ENCODE peak calls at places on chromosomes 5 and 9, in nine cellular contexts. One of them, this sample, is unnamed.

GRCh38 chr9:33130501-33130900 is 36.6 kb downstream of the B4GALT1 start:
- DNase-seq in bronchial epithelial cell: peak
- DNase-seq in activated gamma-delta T cell treated with anti-CD3 and anti-CD28 coated beads, Interleukin-2, amount 50 U/mL, for 16 hours: no peak
- DNase-seq in GM13976: peak
- DNase-seq in fibroblast of lung: peak
- DNase-seq in hypothalamus: no peak
- DNase-seq in progenitor cell of endocrine pancreas: no peak
- DNase-seq in ELF-1: no peak
- DNase-seq in AG09309: no peak
- DNase-seq in this sample: no peak

GRCh38 chr5:126808619-126809018 is 31.7 kb downstream of the LMNB1 start:
- DNase-seq in bronchial epithelial cell: peak
- DNase-seq in activated gamma-delta T cell treated with anti-CD3 and anti-CD28 coated beads, Interleukin-2, amount 50 U/mL, for 16 hours: no peak
- DNase-seq in GM13976: peak
- DNase-seq in fibroblast of lung: peak
- DNase-seq in hypothalamus: no peak
- DNase-seq in progenitor cell of endocrine pancreas: no peak
- DNase-seq in ELF-1: peak
- DNase-seq in AG09309: peak
- DNase-seq in this sample: no peak

GRCh38 chr9:68653141-68653595 is 51.9 kb upstream of the PIP5K1B start:
- DNase-seq in bronchial epithelial cell: no peak
- DNase-seq in activated gamma-delta T cell treated with anti-CD3 and anti-CD28 coated beads, Interleukin-2, amount 50 U/mL, for 16 hours: no peak
- DNase-seq in GM13976: peak
- DNase-seq in fibroblast of lung: no peak
- DNase-seq in hypothalamus: no peak
- DNase-seq in progenitor cell of endocrine pancreas: no peak
- DNase-seq in ELF-1: no peak
- DNase-seq in AG09309: no peak
- DNase-seq in this sample: no peak

GRCh38 chr5:481347-481746 is 38.4 kb downstream of the EXOC3 start:
- DNase-seq in bronchial epithelial cell: no peak
- DNase-seq in activated gamma-delta T cell treated with anti-CD3 and anti-CD28 coated beads, Interleukin-2, amount 50 U/mL, for 16 hours: no peak
- DNase-seq in GM13976: no peak
- DNase-seq in fibroblast of lung: no peak
- DNase-seq in hypothalamus: no peak
- DNase-seq in progenitor cell of endocrine pancreas: no peak
- DNase-seq in ELF-1: no peak
- DNase-seq in AG09309: no peak
- DNase-seq in this sample: no peak

GRCh38 chr5:14213813-14214585 is 70.9 kb downstream of the TRIO start:
- DNase-seq in bronchial epithelial cell: no peak
- DNase-seq in activated gamma-delta T cell treated with anti-CD3 and anti-CD28 coated beads, Interleukin-2, amount 50 U/mL, for 16 hours: no peak
- DNase-seq in GM13976: no peak
- DNase-seq in fibroblast of lung: no peak
- DNase-seq in hypothalamus: no peak
- DNase-seq in progenitor cell of endocrine pancreas: no peak
- DNase-seq in ELF-1: no peak
- DNase-seq in AG09309: no peak
- DNase-seq in this sample: no peak

GRCh38 chr5:67248703-67249589 is 52.3 kb upstream of the CD180 start:
- DNase-seq in bronchial epithelial cell: peak
- DNase-seq in activated gamma-delta T cell treated with anti-CD3 and anti-CD28 coated beads, Interleukin-2, amount 50 U/mL, for 16 hours: no peak
- DNase-seq in GM13976: no peak
- DNase-seq in fibroblast of lung: peak
- DNase-seq in hypothalamus: no peak
- DNase-seq in progenitor cell of endocrine pancreas: no peak
- DNase-seq in ELF-1: no peak
- DNase-seq in AG09309: peak
- DNase-seq in this sample: no peak

GRCh38 chr9:37381094-37381741 is 41.3 kb upstream of the GRHPR start:
- DNase-seq in bronchial epithelial cell: no peak
- DNase-seq in activated gamma-delta T cell treated with anti-CD3 and anti-CD28 coated beads, Interleukin-2, amount 50 U/mL, for 16 hours: no peak
- DNase-seq in GM13976: no peak
- DNase-seq in fibroblast of lung: no peak
- DNase-seq in hypothalamus: no peak
- DNase-seq in progenitor cell of endocrine pancreas: no peak
- DNase-seq in ELF-1: no peak
- DNase-seq in AG09309: no peak
- DNase-seq in this sample: no peak

GRCh38 chr5:65790371-65791163 is 68.6 kb downstream of the NLN start:
- DNase-seq in bronchial epithelial cell: no peak
- DNase-seq in activated gamma-delta T cell treated with anti-CD3 and anti-CD28 coated beads, Interleukin-2, amount 50 U/mL, for 16 hours: no peak
- DNase-seq in GM13976: no peak
- DNase-seq in fibroblast of lung: no peak
- DNase-seq in hypothalamus: no peak
- DNase-seq in progenitor cell of endocrine pancreas: no peak
- DNase-seq in ELF-1: no peak
- DNase-seq in AG09309: no peak
- DNase-seq in this sample: no peak

GRCh38 chr5:45038366-45038987 is 229.7 kb downstream of the MRPS30 start:
- DNase-seq in bronchial epithelial cell: peak
- DNase-seq in activated gamma-delta T cell treated with anti-CD3 and anti-CD28 coated beads, Interleukin-2, amount 50 U/mL, for 16 hours: no peak
- DNase-seq in GM13976: peak
- DNase-seq in fibroblast of lung: peak
- DNase-seq in hypothalamus: no peak
- DNase-seq in progenitor cell of endocrine pancreas: no peak
- DNase-seq in ELF-1: peak
- DNase-seq in AG09309: no peak
- DNase-seq in this sample: no peak

GRCh38 chr5:117093653-117094052 is 519.0 kb upstream of the SEMA6A start:
- DNase-seq in bronchial epithelial cell: no peak
- DNase-seq in activated gamma-delta T cell treated with anti-CD3 and anti-CD28 coated beads, Interleukin-2, amount 50 U/mL, for 16 hours: no peak
- DNase-seq in GM13976: no peak
- DNase-seq in fibroblast of lung: no peak
- DNase-seq in hypothalamus: no peak
- DNase-seq in progenitor cell of endocrine pancreas: no peak
- DNase-seq in ELF-1: no peak
- DNase-seq in AG09309: no peak
- DNase-seq in this sample: no peak

GRCh38 chr5:137825165-137825564 is 42.5 kb upstream of the MYOT start:
- DNase-seq in bronchial epithelial cell: peak
- DNase-seq in activated gamma-delta T cell treated with anti-CD3 and anti-CD28 coated beads, Interleukin-2, amount 50 U/mL, for 16 hours: no peak
- DNase-seq in GM13976: no peak
- DNase-seq in fibroblast of lung: peak
- DNase-seq in hypothalamus: no peak
- DNase-seq in progenitor cell of endocrine pancreas: no peak
- DNase-seq in ELF-1: no peak
- DNase-seq in AG09309: no peak
- DNase-seq in this sample: no peak

GRCh38 chr5:39618391-39618790 is 193.6 kb upstream of the DAB2 start:
- DNase-seq in bronchial epithelial cell: no peak
- DNase-seq in activated gamma-delta T cell treated with anti-CD3 and anti-CD28 coated beads, Interleukin-2, amount 50 U/mL, for 16 hours: no peak
- DNase-seq in GM13976: no peak
- DNase-seq in fibroblast of lung: no peak
- DNase-seq in hypothalamus: no peak
- DNase-seq in progenitor cell of endocrine pancreas: no peak
- DNase-seq in ELF-1: no peak
- DNase-seq in AG09309: no peak
- DNase-seq in this sample: no peak

GRCh38 chr5:96743065-96743768 is 64.5 kb downstream of the ERAP1 start:
- DNase-seq in bronchial epithelial cell: peak
- DNase-seq in activated gamma-delta T cell treated with anti-CD3 and anti-CD28 coated beads, Interleukin-2, amount 50 U/mL, for 16 hours: no peak
- DNase-seq in GM13976: no peak
- DNase-seq in fibroblast of lung: peak
- DNase-seq in hypothalamus: no peak
- DNase-seq in progenitor cell of endocrine pancreas: no peak
- DNase-seq in ELF-1: no peak
- DNase-seq in AG09309: no peak
- DNase-seq in this sample: no peak

GRCh38 chr5:150286820-150287219 is 2.8 kb downstream of the CAMK2A start:
- DNase-seq in bronchial epithelial cell: no peak
- DNase-seq in activated gamma-delta T cell treated with anti-CD3 and anti-CD28 coated beads, Interleukin-2, amount 50 U/mL, for 16 hours: no peak
- DNase-seq in GM13976: no peak
- DNase-seq in fibroblast of lung: no peak
- DNase-seq in hypothalamus: no peak
- DNase-seq in progenitor cell of endocrine pancreas: no peak
- DNase-seq in ELF-1: peak
- DNase-seq in AG09309: no peak
- DNase-seq in this sample: peak

GRCh38 chr9:134971196-134971595 is 53.5 kb upstream of the FCN1 start:
- DNase-seq in bronchial epithelial cell: no peak
- DNase-seq in activated gamma-delta T cell treated with anti-CD3 and anti-CD28 coated beads, Interleukin-2, amount 50 U/mL, for 16 hours: no peak
- DNase-seq in GM13976: no peak
- DNase-seq in fibroblast of lung: no peak
- DNase-seq in hypothalamus: no peak
- DNase-seq in progenitor cell of endocrine pancreas: no peak
- DNase-seq in ELF-1: no peak
- DNase-seq in AG09309: no peak
- DNase-seq in this sample: no peak

GRCh38 chr9:96587295-96587694 is 32.3 kb downstream of the CDC14B start:
- DNase-seq in bronchial epithelial cell: no peak
- DNase-seq in activated gamma-delta T cell treated with anti-CD3 and anti-CD28 coated beads, Interleukin-2, amount 50 U/mL, for 16 hours: no peak
- DNase-seq in GM13976: no peak
- DNase-seq in fibroblast of lung: no peak
- DNase-seq in hypothalamus: no peak
- DNase-seq in progenitor cell of endocrine pancreas: no peak
- DNase-seq in ELF-1: peak
- DNase-seq in AG09309: no peak
- DNase-seq in this sample: no peak

GRCh38 chr5:154945695-154946301 is 4.9 kb downstream of the MRPL22 start:
- DNase-seq in bronchial epithelial cell: peak
- DNase-seq in activated gamma-delta T cell treated with anti-CD3 and anti-CD28 coated beads, Interleukin-2, amount 50 U/mL, for 16 hours: no peak
- DNase-seq in GM13976: no peak
- DNase-seq in fibroblast of lung: peak
- DNase-seq in hypothalamus: no peak
- DNase-seq in progenitor cell of endocrine pancreas: no peak
- DNase-seq in ELF-1: no peak
- DNase-seq in AG09309: no peak
- DNase-seq in this sample: no peak

GRCh38 chr5:160312139-160312959 is at the start of gene CCNJL:
- DNase-seq in bronchial epithelial cell: peak
- DNase-seq in activated gamma-delta T cell treated with anti-CD3 and anti-CD28 coated beads, Interleukin-2, amount 50 U/mL, for 16 hours: no peak
- DNase-seq in GM13976: peak
- DNase-seq in fibroblast of lung: peak
- DNase-seq in hypothalamus: peak
- DNase-seq in progenitor cell of endocrine pancreas: peak
- DNase-seq in ELF-1: peak
- DNase-seq in AG09309: no peak
- DNase-seq in this sample: peak

GRCh38 chr5:126056851-126057622 is 366.2 kb upstream of the GRAMD2B start:
- DNase-seq in bronchial epithelial cell: no peak
- DNase-seq in activated gamma-delta T cell treated with anti-CD3 and anti-CD28 coated beads, Interleukin-2, amount 50 U/mL, for 16 hours: no peak
- DNase-seq in GM13976: no peak
- DNase-seq in fibroblast of lung: no peak
- DNase-seq in hypothalamus: no peak
- DNase-seq in progenitor cell of endocrine pancreas: no peak
- DNase-seq in ELF-1: peak
- DNase-seq in AG09309: no peak
- DNase-seq in this sample: no peak

GRCh38 chr5:30725053-30725452 is 468.4 kb upstream of the CDH6 start:
- DNase-seq in bronchial epithelial cell: no peak
- DNase-seq in activated gamma-delta T cell treated with anti-CD3 and anti-CD28 coated beads, Interleukin-2, amount 50 U/mL, for 16 hours: no peak
- DNase-seq in GM13976: no peak
- DNase-seq in fibroblast of lung: no peak
- DNase-seq in hypothalamus: no peak
- DNase-seq in progenitor cell of endocrine pancreas: no peak
- DNase-seq in ELF-1: no peak
- DNase-seq in AG09309: no peak
- DNase-seq in this sample: no peak

GRCh38 chr9:76336027-76336426 is 58.2 kb downstream of the RFK start:
- DNase-seq in bronchial epithelial cell: no peak
- DNase-seq in activated gamma-delta T cell treated with anti-CD3 and anti-CD28 coated beads, Interleukin-2, amount 50 U/mL, for 16 hours: no peak
- DNase-seq in GM13976: no peak
- DNase-seq in fibroblast of lung: no peak
- DNase-seq in hypothalamus: no peak
- DNase-seq in progenitor cell of endocrine pancreas: no peak
- DNase-seq in ELF-1: no peak
- DNase-seq in AG09309: no peak
- DNase-seq in this sample: no peak

GRCh38 chr9:133160742-133161541 is 2.8 kb downstream of the GBGT1 start:
- DNase-seq in bronchial epithelial cell: peak
- DNase-seq in activated gamma-delta T cell treated with anti-CD3 and anti-CD28 coated beads, Interleukin-2, amount 50 U/mL, for 16 hours: no peak
- DNase-seq in GM13976: peak
- DNase-seq in fibroblast of lung: peak
- DNase-seq in hypothalamus: peak
- DNase-seq in progenitor cell of endocrine pancreas: no peak
- DNase-seq in ELF-1: peak
- DNase-seq in AG09309: no peak
- DNase-seq in this sample: peak

GRCh38 chr5:102807878-102808502 is 52.9 kb downstream of the PAM start:
- DNase-seq in bronchial epithelial cell: no peak
- DNase-seq in activated gamma-delta T cell treated with anti-CD3 and anti-CD28 coated beads, Interleukin-2, amount 50 U/mL, for 16 hours: no peak
- DNase-seq in GM13976: no peak
- DNase-seq in fibroblast of lung: peak
- DNase-seq in hypothalamus: peak
- DNase-seq in progenitor cell of endocrine pancreas: no peak
- DNase-seq in ELF-1: peak
- DNase-seq in AG09309: no peak
- DNase-seq in this sample: no peak

GRCh38 chr5:147836439-147836838 is 5.0 kb upstream of the SPINK1 start:
- DNase-seq in bronchial epithelial cell: no peak
- DNase-seq in activated gamma-delta T cell treated with anti-CD3 and anti-CD28 coated beads, Interleukin-2, amount 50 U/mL, for 16 hours: no peak
- DNase-seq in GM13976: no peak
- DNase-seq in fibroblast of lung: no peak
- DNase-seq in hypothalamus: no peak
- DNase-seq in progenitor cell of endocrine pancreas: no peak
- DNase-seq in ELF-1: no peak
- DNase-seq in AG09309: no peak
- DNase-seq in this sample: no peak

GRCh38 chr9:137454145-137454505 is 5.0 kb downstream of the NSMF start:
- DNase-seq in bronchial epithelial cell: no peak
- DNase-seq in activated gamma-delta T cell treated with anti-CD3 and anti-CD28 coated beads, Interleukin-2, amount 50 U/mL, for 16 hours: no peak
- DNase-seq in GM13976: peak
- DNase-seq in fibroblast of lung: no peak
- DNase-seq in hypothalamus: no peak
- DNase-seq in progenitor cell of endocrine pancreas: no peak
- DNase-seq in ELF-1: no peak
- DNase-seq in AG09309: no peak
- DNase-seq in this sample: peak

GRCh38 chr5:138668981-138669380 is 84.2 kb upstream of the CTNNA1 start:
- DNase-seq in bronchial epithelial cell: no peak
- DNase-seq in activated gamma-delta T cell treated with anti-CD3 and anti-CD28 coated beads, Interleukin-2, amount 50 U/mL, for 16 hours: no peak
- DNase-seq in GM13976: no peak
- DNase-seq in fibroblast of lung: peak
- DNase-seq in hypothalamus: no peak
- DNase-seq in progenitor cell of endocrine pancreas: no peak
- DNase-seq in ELF-1: peak
- DNase-seq in AG09309: no peak
- DNase-seq in this sample: no peak

GRCh38 chr5:67197536-67197935 is 937 bp upstream of the CD180 start:
- DNase-seq in bronchial epithelial cell: no peak
- DNase-seq in activated gamma-delta T cell treated with anti-CD3 and anti-CD28 coated beads, Interleukin-2, amount 50 U/mL, for 16 hours: no peak
- DNase-seq in GM13976: no peak
- DNase-seq in fibroblast of lung: no peak
- DNase-seq in hypothalamus: no peak
- DNase-seq in progenitor cell of endocrine pancreas: no peak
- DNase-seq in ELF-1: no peak
- DNase-seq in AG09309: no peak
- DNase-seq in this sample: no peak

GRCh38 chr9:130665431-130666392 is 1.3 kb downstream of the PRDM12 start:
- DNase-seq in bronchial epithelial cell: no peak
- DNase-seq in activated gamma-delta T cell treated with anti-CD3 and anti-CD28 coated beads, Interleukin-2, amount 50 U/mL, for 16 hours: no peak
- DNase-seq in GM13976: no peak
- DNase-seq in fibroblast of lung: no peak
- DNase-seq in hypothalamus: no peak
- DNase-seq in progenitor cell of endocrine pancreas: no peak
- DNase-seq in ELF-1: peak
- DNase-seq in AG09309: no peak
- DNase-seq in this sample: peak

GRCh38 chr9:101119206-101119819 is 90.8 kb downstream of the PLPPR1 start:
- DNase-seq in bronchial epithelial cell: peak
- DNase-seq in activated gamma-delta T cell treated with anti-CD3 and anti-CD28 coated beads, Interleukin-2, amount 50 U/mL, for 16 hours: no peak
- DNase-seq in GM13976: peak
- DNase-seq in fibroblast of lung: peak
- DNase-seq in hypothalamus: peak
- DNase-seq in progenitor cell of endocrine pancreas: peak
- DNase-seq in ELF-1: peak
- DNase-seq in AG09309: no peak
- DNase-seq in this sample: peak